ENCODE peak calls at places on chromosome 7, in four cellular contexts. V is transverse colon, I is upper lobe of left lung, H is stomach. O is an unnamed sample.

GRCh38 chr7:30285531-30286284 is 1.3 kb downstream of the ZNRF2 start:
- DNase-seq in I (peak), V (peak), H (peak), O (no peak)

GRCh38 chr7:77797734-77798393 is 370 bp downstream of the TMEM60 start:
- DNase-seq in V (peak), I (peak), H (peak), O (no peak)

GRCh38 chr7:111092406-111093160 is 1.7 kb downstream of the LRRN3 start:
- DNase-seq in H (no peak), V (no peak), I (no peak), O (no peak)

GRCh38 chr7:27162930-27163775 is 2.2 kb downstream of the HOXA9 start:
- DNase-seq in V (peak), H (no peak), I (no peak), O (no peak)

GRCh38 chr7:68678196-68678595 is 920.1 kb upstream of the AUTS2 start:
- DNase-seq in I (no peak), H (no peak), V (no peak), O (no peak)

GRCh38 chr7:70678621-70679251 is 453.2 kb upstream of the GALNT17 start:
- DNase-seq in I (no peak), V (no peak), H (no peak), O (no peak)

GRCh38 chr7:120989571-120990220 is 1.2 kb downstream of the CPED1 start:
- DNase-seq in H (no peak), V (no peak), I (no peak), O (peak)

GRCh38 chr7:149005427-149006344 is 22.6 kb downstream of the PDIA4 start:
- DNase-seq in H (peak), V (peak), I (no peak), O (peak)

GRCh38 chr7:156657681-156658080 is 17.1 kb downstream of the RNF32 start:
- DNase-seq in I (no peak), V (no peak), H (no peak), O (no peak)

GRCh38 chr7:140003913-140004382 is 58.8 kb downstream of the PARP12 start:
- DNase-seq in V (peak), I (no peak), H (peak), O (no peak)

GRCh38 chr7:141660259-141660658 is 41.7 kb downstream of the DENND11 start:
- DNase-seq in V (no peak), I (no peak), H (no peak), O (no peak)

GRCh38 chr7:143458263-143458662 is 15.0 kb downstream of the TAS2R60 start:
- DNase-seq in V (no peak), I (no peak), H (no peak), O (no peak)

GRCh38 chr7:128827248-128827958 is 2.8 kb upstream of the FLNC start:
- DNase-seq in I (peak), V (no peak), H (no peak), O (no peak)

GRCh38 chr7:75879771-75880184 is 944 bp downstream of the RHBDD2 start:
- DNase-seq in H (no peak), V (no peak), I (no peak), O (no peak)

GRCh38 chr7:95718556-95719410 is 53.6 kb upstream of the DYNC1I1 start:
- DNase-seq in I (no peak), V (no peak), H (no peak), O (no peak)

GRCh38 chr7:135206887-135207738 is 4.2 kb downstream of the WDR91 start:
- DNase-seq in I (no peak), H (no peak), V (no peak), O (no peak)

GRCh38 chr7:69823151-69823744 is 225.0 kb downstream of the AUTS2 start:
- DNase-seq in V (no peak), H (no peak), I (no peak), O (no peak)

GRCh38 chr7:114921636-114922150 is at the start of gene MDFIC:
- DNase-seq in H (no peak), V (peak), I (peak), O (peak)

GRCh38 chr7:134328900-134329299 is 12.2 kb upstream of the SLC35B4 start:
- DNase-seq in H (no peak), V (no peak), I (no peak), O (no peak)

GRCh38 chr7:34471844-34472243 is 186.2 kb upstream of the NPSR1 start:
- DNase-seq in H (no peak), V (no peak), I (no peak), O (no peak)

GRCh38 chr7:51132661-51133060 is 183.9 kb downstream of the COBL start:
- DNase-seq in I (no peak), H (no peak), V (no peak), O (no peak)

GRCh38 chr7:157497744-157498541 is 161.1 kb downstream of the DNAJB6 start:
- DNase-seq in H (peak), V (no peak), I (peak), O (no peak)

GRCh38 chr7:10022957-10023356 is 950.7 kb upstream of the PHF14 start:
- DNase-seq in I (no peak), V (no peak), H (no peak), O (no peak)

GRCh38 chr7:81704595-81704994 is 65.3 kb downstream of the HGF start:
- DNase-seq in V (no peak), I (no peak), H (no peak), O (no peak)

GRCh38 chr7:110664798-110665197 is 426.1 kb upstream of the LRRN3 start:
- DNase-seq in H (no peak), V (no peak), I (no peak), O (no peak)

GRCh38 chr7:150746931-150747330 is 9.7 kb downstream of the GIMAP5 start:
- DNase-seq in I (no peak), H (no peak), V (no peak), O (no peak)

GRCh38 chr7:139620676-139621344 is 97.3 kb downstream of the CLEC2L start:
- DNase-seq in H (peak), V (peak), I (no peak), O (no peak)

GRCh38 chr7:92768501-92769360 is 67.6 kb downstream of the CDK6 start:
- DNase-seq in H (no peak), I (no peak), V (no peak), O (no peak)

GRCh38 chr7:70695804-70696104 is 436.2 kb upstream of the GALNT17 start:
- DNase-seq in V (no peak), H (no peak), I (no peak), O (no peak)

GRCh38 chr7:151114151-151115090 is 28.1 kb downstream of the AGAP3 start:
- DNase-seq in I (peak), H (peak), V (peak), O (no peak)

GRCh38 chr7:42107484-42107883 is 129.5 kb downstream of the GLI3 start:
- DNase-seq in I (no peak), V (no peak), H (no peak), O (no peak)

GRCh38 chr7:139568813-139569490 is 45.5 kb downstream of the CLEC2L start:
- DNase-seq in H (no peak), I (no peak), V (no peak), O (no peak)

GRCh38 chr7:141884544-141885227 is 31.5 kb upstream of the OR9A4 start:
- DNase-seq in I (no peak), H (no peak), V (no peak), O (no peak)

GRCh38 chr7:154837622-154838021 is 165.3 kb downstream of the PAXIP1 start:
- DNase-seq in V (no peak), I (no peak), H (no peak), O (no peak)

GRCh38 chr7:143217806-143218205 is 4.0 kb upstream of the TAS2R40 start:
- DNase-seq in H (no peak), I (no peak), V (no peak), O (no peak)

GRCh38 chr7:90768301-90768700 is 172.2 kb downstream of the CDK14 start:
- DNase-seq in I (no peak), V (no peak), H (no peak), O (no peak)

GRCh38 chr7:27113991-27114866 is 11.7 kb upstream of the HOXA2 start:
- DNase-seq in H (no peak), I (peak), V (peak), O (peak)

GRCh38 chr7:27112960-27113949 is 10.8 kb upstream of the HOXA2 start:
- DNase-seq in H (no peak), V (peak), I (peak), O (peak)

GRCh38 chr7:14207154-14207553 is 217.7 kb upstream of the ETV1 start:
- DNase-seq in I (no peak), H (no peak), V (no peak), O (no peak)

GRCh38 chr7:28291559-28291958 is 111.0 kb upstream of the JAZF1 start:
- DNase-seq in I (no peak), H (no peak), V (no peak), O (no peak)

GRCh38 chr7:43869018-43869897 is at the start of gene MRPS24:
- DNase-seq in H (peak), V (peak), I (peak), O (peak)
- TF ChIP-seq POLR2A in H (no peak), V (peak), I (peak), O (peak)

DNA sequence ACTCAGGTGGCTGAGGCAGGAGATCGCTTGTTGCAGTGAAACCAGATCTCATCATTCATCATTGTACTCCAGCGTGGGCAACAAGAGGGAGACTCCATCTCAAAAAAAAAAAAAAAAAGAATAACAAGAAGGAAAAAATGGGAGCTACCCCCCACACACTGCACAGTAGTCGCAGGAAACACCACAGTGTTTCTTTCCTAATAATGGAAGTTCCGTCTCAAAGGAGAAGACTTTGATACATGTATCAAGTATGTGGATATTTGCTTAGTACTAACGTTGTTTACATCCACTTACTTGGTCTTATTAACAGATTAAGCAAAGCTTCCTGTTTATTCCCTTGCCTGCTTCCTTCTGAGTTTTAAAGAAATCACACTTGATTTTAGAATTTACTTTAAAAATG is 22.2 kb downstream of the YAE1 start:
- DNase-seq in I (no peak), H (no peak), V (no peak), O (no peak)
- TF ChIP-seq POLR2AphosphoS5 in I (no peak), H (no peak), V (no peak), O (no peak)

DNA sequence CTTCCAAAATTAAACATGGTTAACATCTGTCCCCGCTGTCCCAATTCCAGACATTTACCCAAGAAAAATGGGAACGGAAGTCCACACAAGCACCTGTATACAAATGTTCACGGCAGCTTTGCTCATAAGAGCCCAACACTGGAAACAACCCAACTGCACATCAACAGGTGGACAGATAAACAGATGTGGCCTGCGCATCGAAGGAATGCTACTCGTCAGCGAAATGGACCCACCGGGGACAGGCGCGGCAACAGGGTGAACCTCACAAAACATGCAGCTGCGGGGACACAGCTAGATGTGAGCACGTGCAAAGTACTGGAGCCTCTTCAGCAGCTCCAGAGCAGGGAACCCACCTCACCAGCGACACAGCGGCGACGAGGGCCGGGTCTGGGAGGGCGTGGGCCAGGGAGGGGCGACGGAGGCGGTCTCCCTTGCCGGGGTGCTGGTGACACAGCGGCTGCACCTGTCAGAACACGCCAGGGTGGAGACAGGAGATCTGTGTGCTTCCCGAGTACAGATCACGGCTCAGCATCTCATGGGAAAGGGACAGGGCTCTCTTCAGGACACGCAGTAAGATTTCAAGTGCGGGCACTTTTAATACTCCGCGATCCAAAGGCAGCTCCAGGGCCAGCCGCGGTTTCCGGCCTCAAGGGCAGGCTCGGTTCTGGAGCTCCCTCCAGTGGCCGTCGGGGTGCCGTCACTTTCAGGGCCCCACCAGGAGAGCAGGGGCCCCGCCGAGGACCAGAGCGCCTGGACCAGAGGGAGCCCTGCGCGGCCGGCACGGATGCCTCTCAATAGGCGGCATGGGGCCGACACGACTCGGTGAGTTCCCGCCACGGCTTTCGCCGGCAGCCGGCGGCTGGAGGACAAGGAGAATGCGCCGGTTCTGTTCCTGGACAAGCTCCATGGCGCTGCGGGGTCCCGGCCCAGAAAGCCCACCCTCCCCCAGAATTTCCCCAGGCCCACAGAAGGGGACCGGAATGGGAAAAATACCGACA is 21.2 kb downstream of the GPR146 start:
- DNase-seq in H (peak), V (peak), I (peak), O (peak)
- TF ChIP-seq EP300 in H (no peak), V (no peak), I (no peak), O (no peak)

GRCh38 chr7:87933953-87934698 is at the start of gene ADAM22:
- DNase-seq in I (peak), V (peak), H (peak), O (peak)
- TF ChIP-seq POLR2A in I (peak), V (peak), H (no peak), O (no peak)

GRCh38 chr7:132176719-132177118 is 399.6 kb downstream of the PLXNA4 start:
- DNase-seq in I (no peak), V (no peak), H (no peak), O (no peak)
- TF ChIP-seq POLR2AphosphoS5 in I (no peak), V (no peak), H (no peak), O (no peak)

O was measured in suprapubic skin.